ENCODE peak calls at places on chromosomes 12 and 14, in five cellular contexts. R, T, Q, X and Z are unnamed samples.

GRCh38 chr12:6345319-6346071 is 3.6 kb upstream of the TNFRSF1A start:
- DNase-seq in X (no peak), R (peak; percentile 98), T (peak; percentile 89), Q (no peak), Z (no peak)

GRCh38 chr12:15701721-15702156 is 87.4 kb downstream of the EPS8 start:
- DNase-seq in Q (no peak), R (peak; percentile 30), X (no peak), T (peak; percentile 45), Z (no peak)

GRCh38 chr12:56130876-56131275 is 2.8 kb downstream of the ESYT1 start:
- DNase-seq in X (no peak), Q (no peak), T (no peak), R (no peak), Z (no peak)

GRCh38 chr14:92635031-92635430 is 113.4 kb downstream of the LGMN start:
- DNase-seq in Q (no peak), X (peak; percentile 7), R (no peak), T (no peak), Z (no peak)

GRCh38 chr14:64654931-64655330 is 49.3 kb upstream of the PLEKHG3 start:
- DNase-seq in T (peak; percentile 59), X (no peak), R (no peak), Q (no peak), Z (no peak)

GRCh38 chr12:622420-622819 is 40.8 kb downstream of the NINJ2 start:
- DNase-seq in X (peak; percentile 58), Q (no peak), R (no peak), T (no peak), Z (peak; percentile 56)

GRCh38 chr14:104856869-104857860 is 7.9 kb upstream of the CEP170B start:
- DNase-seq in Q (peak; percentile 39), T (no peak), X (no peak), R (no peak), Z (no peak)

GRCh38 chr14:24851406-24851805 is 198.5 kb downstream of the STXBP6 start:
- DNase-seq in R (no peak), Q (no peak), T (no peak), X (no peak), Z (no peak)

GRCh38 chr12:19739195-19739776 is 300.0 kb downstream of the AEBP2 start:
- DNase-seq in Q (peak; percentile 56), T (no peak), X (peak; percentile 67), R (peak; percentile 74), Z (peak; percentile 36)

GRCh38 chr14:60174352-60175254 is 9.4 kb upstream of the DHRS7 start:
- DNase-seq in X (no peak), T (no peak), R (no peak), Q (no peak), Z (no peak)

GRCh38 chr14:27845241-27845850 is 921.2 kb upstream of the FOXG1 start:
- DNase-seq in X (no peak), Q (no peak), T (no peak), R (no peak), Z (no peak)

GRCh38 chr12:15662983-15663659 is 126.1 kb downstream of the EPS8 start:
- DNase-seq in X (no peak), R (peak; percentile 28), T (no peak), Q (no peak), Z (no peak)

GRCh38 chr14:52692248-52692962 is 3.0 kb downstream of the ERO1A start:
- DNase-seq in T (peak; percentile 19), X (no peak), R (no peak), Q (no peak), Z (no peak)

GRCh38 chr12:55797068-55797467 is 20.5 kb downstream of the SARNP start:
- DNase-seq in T (peak; percentile 14), X (no peak), Q (peak; percentile 13), R (peak; percentile 65), Z (peak; percentile 12)

GRCh38 chr12:21337959-21338704 is 3.4 kb upstream of the SLCO1A2 start:
- DNase-seq in X (no peak), Q (no peak), R (no peak), T (no peak), Z (no peak)

GRCh38 chr14:105410642-105411016 is 9.0 kb upstream of the MTA1 start:
- DNase-seq in X (no peak), Q (no peak), T (no peak), R (no peak), Z (no peak)

GRCh38 chr12:49552014-49552413 is 13.2 kb downstream of the KCNH3 start:
- DNase-seq in Q (no peak), X (no peak), T (no peak), R (no peak), Z (no peak)